ENCODE peak calls at places on chromosomes 7 and 10, in nine cellular contexts. K is GM23338; T is fibroblast of mammary gland; U is esophagus squamous epithelium; X is mesothelial cell of epicardium; E is CD8-positive, alpha-beta T cell; Q is nephron progenitor cell; C is GM10248; Y is brain microvascular endothelial cell. V is an unnamed sample.

GRCh38 chr10:66322261-66322660 is 603.6 kb upstream of the LRRTM3 start:
- DNase-seq in X (no peak), Q (no peak), K (no peak), U (no peak), T (no peak), Y (no peak), E (no peak), C (no peak), V (no peak)

GRCh38 chr10:132958886-132959295 is 16.5 kb upstream of the CFAP46 start:
- DNase-seq in C (no peak), Q (no peak), Y (no peak), K (no peak), E (no peak), T (no peak), U (no peak), X (no peak), V (no peak)

GRCh38 chr10:91549296-91549695 is 83.6 kb downstream of the PPP1R3C start:
- DNase-seq in X (no peak), T (peak; percentile 30), Q (no peak), C (no peak), E (no peak), Y (no peak), U (no peak), K (no peak), V (no peak)

GRCh38 chr7:126690848-126691751 is 561.6 kb downstream of the GRM8 start:
- DNase-seq in E (no peak), T (no peak), K (no peak), X (no peak), C (no peak), Q (no peak), Y (no peak), U (no peak), V (no peak)

GRCh38 chr10:7383442-7383841 is 27.4 kb downstream of the SFMBT2 start:
- DNase-seq in Y (no peak), U (no peak), Q (no peak), K (no peak), T (no peak), X (no peak), E (no peak), C (no peak), V (no peak)

GRCh38 chr7:105268056-105268455 is 120.7 kb downstream of the SRPK2 start:
- DNase-seq in K (no peak), X (no peak), Q (no peak), C (no peak), U (no peak), Y (peak; percentile 68), E (peak; percentile 26), T (peak; percentile 85), V (no peak)

GRCh38 chr7:45595809-45596664 is 21.9 kb downstream of the ADCY1 start:
- DNase-seq in E (no peak), K (no peak), Q (no peak), X (peak; percentile 28), C (no peak), Y (no peak), U (no peak), T (no peak), V (peak; percentile 66)

GRCh38 chr10:14742815-14743214 is 31.9 kb downstream of the FAM107B start:
- DNase-seq in C (no peak), K (peak; percentile 6), U (no peak), X (no peak), Y (no peak), Q (no peak), T (no peak), E (no peak), V (no peak)

GRCh38 chr10:88233870-88234269 is 349.2 kb downstream of the RNLS start:
- DNase-seq in Q (no peak), U (no peak), T (no peak), Y (no peak), X (no peak), C (no peak), K (no peak), E (no peak), V (no peak)

GRCh38 chr10:124449170-124450009 is 445 bp downstream of the NKX1-2 start:
- DNase-seq in Q (no peak), U (no peak), K (peak; percentile 60), X (no peak), C (no peak), T (no peak), E (no peak), Y (no peak), V (no peak)

GRCh38 chr10:100670828-100671479 is 74.4 kb upstream of the PAX2 start:
- DNase-seq in U (no peak), T (no peak), K (peak; percentile 73), X (peak; percentile 57), Q (peak; percentile 81), C (peak; percentile 87), Y (no peak), E (peak; percentile 35), V (no peak)

GRCh38 chr7:94133460-94133859 is 129.3 kb upstream of the BET1 start:
- DNase-seq in Q (no peak), E (no peak), U (no peak), X (no peak), Y (no peak), C (no peak), T (peak; percentile 16), K (no peak), V (no peak)

GRCh38 chr7:38147005-38147404 is 31.0 kb upstream of the STARD3NL start:
- DNase-seq in Q (no peak), C (no peak), E (no peak), X (no peak), T (peak; percentile 10), U (no peak), K (no peak), Y (no peak), V (no peak)

GRCh38 chr10:71291501-71291900 is 27.6 kb upstream of the SLC29A3 start:
- DNase-seq in E (no peak), T (no peak), C (no peak), X (no peak), Y (no peak), Q (no peak), K (no peak), U (no peak), V (no peak)

GRCh38 chr10:132255489-132256344 is 52.0 kb downstream of the STK32C start:
- DNase-seq in X (no peak), Q (no peak), U (no peak), K (no peak), C (no peak), T (no peak), E (no peak), Y (no peak), V (no peak)

GRCh38 chr10:72834183-72834825 is 59.2 kb upstream of the OIT3 start:
- DNase-seq in E (peak; percentile 34), Y (peak; percentile 55), C (peak; percentile 57), T (peak; percentile 81), Q (peak; percentile 9), U (no peak), K (peak; percentile 76), X (peak; percentile 45), V (no peak)

GRCh38 chr10:8146650-8147049 is 92.2 kb downstream of the GATA3 start:
- DNase-seq in K (no peak), C (no peak), X (no peak), U (no peak), Q (no peak), Y (no peak), E (no peak), T (no peak), V (no peak)

GRCh38 chr10:112827951-112828350 is 122.1 kb upstream of the TCF7L2 start:
- DNase-seq in T (peak; percentile 18), Y (no peak), K (no peak), C (no peak), X (no peak), Q (no peak), E (no peak), U (no peak), V (no peak)
- TF ChIP-seq CTCF in T (no peak), Y (no peak), K (no peak), C (no peak), X (no peak), Q (no peak), E (no peak), U (no peak), V (no peak)

DNA sequence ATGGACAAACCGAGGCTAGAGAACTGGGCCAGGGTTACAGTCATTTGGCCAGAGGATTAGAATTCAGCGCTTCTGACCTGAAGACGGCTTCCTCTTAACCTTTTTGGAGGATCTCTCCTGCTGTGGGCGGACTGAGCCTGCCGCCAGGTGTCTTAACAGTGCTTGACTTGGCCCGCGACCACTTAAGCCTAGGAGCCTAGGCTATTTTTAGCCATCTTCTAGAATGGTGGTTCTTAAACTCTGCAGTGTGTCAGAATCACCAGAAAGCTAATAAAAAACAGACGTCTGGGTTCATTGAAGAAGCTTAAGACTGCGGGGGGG is 722 bp downstream of the MDH2 start:
- DNase-seq in E (no peak), T (no peak), U (no peak), Y (no peak), Q (no peak), X (peak; percentile 38), K (peak; percentile 70), C (peak; percentile 61), V (no peak)
- TF ChIP-seq CTCF in E (no peak), T (no peak), U (no peak), Y (peak; percentile 41), Q (no peak), X (no peak), K (peak; percentile 25), C (no peak), V (peak; percentile 28)

GRCh38 chr7:12732428-12732827 is 45.0 kb downstream of the ARL4A start:
- DNase-seq in U (no peak), C (no peak), E (no peak), X (no peak), Y (no peak), Q (no peak), K (no peak), T (no peak), V (no peak)

GRCh38 chr7:12731775-12732174 is 44.3 kb downstream of the ARL4A start:
- DNase-seq in Q (no peak), T (no peak), U (no peak), X (no peak), E (no peak), C (no peak), K (no peak), Y (no peak), V (no peak)

GRCh38 chr7:12730523-12730922 is 43.1 kb downstream of the ARL4A start:
- DNase-seq in K (no peak), Q (no peak), C (no peak), E (no peak), T (no peak), Y (no peak), X (no peak), U (no peak), V (no peak)

GRCh38 chr7:12729112-12729511 is 41.7 kb downstream of the ARL4A start:
- DNase-seq in T (peak; percentile 54), Q (no peak), Y (peak; percentile 72), C (no peak), U (no peak), K (peak; percentile 81), X (peak; percentile 49), E (no peak), V (no peak)

GRCh38 chr7:12731214-12731656 is 43.8 kb downstream of the ARL4A start:
- DNase-seq in T (peak; percentile 63), U (no peak), K (peak; percentile 67), E (peak; percentile 18), X (no peak), C (no peak), Q (no peak), Y (no peak), V (no peak)
- TF ChIP-seq CTCF in T (peak; percentile 24), U (peak; percentile 50), K (peak; percentile 47), E (no peak), X (no peak), C (no peak), Q (no peak), Y (peak; percentile 31), V (no peak)

GRCh38 chr10:70084189-70084588 is 31.5 kb downstream of the MACROH2A2 start:
- DNase-seq in Y (no peak), Q (no peak), T (peak; percentile 4), E (no peak), C (no peak), K (no peak), U (no peak), X (no peak), V (no peak)
- TF ChIP-seq CTCF in Y (no peak), Q (no peak), T (no peak), E (no peak), C (no peak), K (no peak), U (no peak), X (no peak), V (no peak)

V was measured in type B pancreatic cell.